ENCODE peak calls at places on chromosomes 12 and 14, in ten cellular contexts. B is GM12878, J is WTC11, Z is astrocyte of the cerebellum, L is GM13976, Y is stomach, R is body of pancreas, S is lung, H is GM06990, D is left lung. G is an unnamed sample.

GRCh38 chr14:29930283-29930682 is 2.6 kb upstream of the PRKD1 start:
- DNase-seq in B (no peak), J (no peak), Z (no peak), L (no peak), Y (no peak), R (no peak), S (no peak), H (no peak), D (no peak), G (no peak)

GRCh38 chr14:24051789-24052655 is at the start of gene CARMIL3:
- DNase-seq in B (no peak), J (peak), Z (no peak), L (peak), Y (peak), R (peak), S (peak), H (peak), D (peak), G (peak)

GRCh38 chr14:50920482-50921225 is 23.6 kb downstream of the PYGL start:
- DNase-seq in B (no peak), J (no peak), Z (peak), L (no peak), Y (no peak), R (no peak), S (no peak), H (no peak), D (no peak), G (no peak)

GRCh38 chr12:42759622-42760273 is 170.2 kb upstream of the PRICKLE1 start:
- DNase-seq in B (no peak), J (no peak), Z (peak), L (no peak), Y (peak), R (peak), S (peak), H (no peak), D (peak), G (no peak)

GRCh38 chr14:82422186-82422585 is 888.5 kb upstream of the SEL1L start:
- DNase-seq in B (no peak), J (no peak), Z (no peak), L (no peak), Y (no peak), R (no peak), S (no peak), H (no peak), D (no peak), G (no peak)

GRCh38 chr12:105445261-105446015 is 114.9 kb downstream of the C12orf75 start:
- DNase-seq in B (no peak), J (no peak), Z (no peak), L (no peak), Y (no peak), R (no peak), S (no peak), H (no peak), D (no peak), G (no peak)

GRCh38 chr14:105465209-105466031 is 9.2 kb upstream of the CRIP2 start:
- DNase-seq in B (no peak), J (peak), Z (no peak), L (no peak), Y (no peak), R (no peak), S (peak), H (no peak), D (peak), G (no peak)

GRCh38 chr14:28494196-28494595 is 272.4 kb upstream of the FOXG1 start:
- DNase-seq in B (no peak), J (no peak), Z (no peak), L (no peak), Y (no peak), R (no peak), S (no peak), H (no peak), D (no peak), G (no peak)

GRCh38 chr12:54068423-54069070 is 14.9 kb downstream of the HOXC4 start:
- DNase-seq in B (no peak), J (no peak), Z (no peak), L (no peak), Y (no peak), R (no peak), S (no peak), H (no peak), D (no peak), G (no peak)

DNA sequence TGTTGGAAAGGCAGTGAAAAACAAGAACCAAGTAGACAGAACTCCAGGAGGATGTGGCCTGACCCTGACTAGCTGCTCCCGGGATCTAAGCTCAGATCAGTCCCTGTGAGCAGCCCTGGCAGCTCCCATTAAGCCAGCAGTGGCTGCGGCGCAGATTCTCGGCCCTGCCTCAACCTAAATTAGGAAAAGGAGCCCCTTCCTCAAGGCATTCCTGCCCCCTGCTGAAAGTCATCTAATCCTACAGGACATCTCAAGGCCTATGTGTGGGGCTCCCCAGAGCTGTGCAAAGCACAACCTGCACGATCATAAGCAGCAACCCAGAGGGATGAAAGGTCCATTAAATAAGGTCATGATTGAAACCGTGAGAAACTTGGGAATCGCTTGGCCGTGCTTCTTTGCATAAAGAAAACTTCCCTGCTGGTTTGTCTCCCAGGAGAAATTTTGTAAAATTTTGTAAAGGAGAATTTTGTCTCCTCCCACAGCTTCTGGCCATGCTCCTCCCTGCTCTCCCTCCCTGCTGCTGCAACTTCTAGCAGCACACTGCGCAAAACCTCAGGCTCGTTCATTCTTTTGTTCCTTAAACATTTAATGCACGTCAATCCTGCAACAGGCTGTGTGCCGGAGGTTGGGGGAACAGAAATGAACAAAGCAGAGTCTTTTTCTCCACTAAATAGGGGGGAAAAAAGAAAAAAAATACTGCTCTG is 96.6 kb upstream of the SLC35F4 start:
- DNase-seq in B (no peak), J (peak), Z (no peak), L (no peak), Y (no peak), R (no peak), S (no peak), H (no peak), D (no peak), G (no peak)
- TF ChIP-seq CTCF in B (no peak), J (no peak), Z (no peak), L (no peak), Y (no peak), R (no peak), S (no peak), H (no peak), D (no peak), G (no peak)

DNA sequence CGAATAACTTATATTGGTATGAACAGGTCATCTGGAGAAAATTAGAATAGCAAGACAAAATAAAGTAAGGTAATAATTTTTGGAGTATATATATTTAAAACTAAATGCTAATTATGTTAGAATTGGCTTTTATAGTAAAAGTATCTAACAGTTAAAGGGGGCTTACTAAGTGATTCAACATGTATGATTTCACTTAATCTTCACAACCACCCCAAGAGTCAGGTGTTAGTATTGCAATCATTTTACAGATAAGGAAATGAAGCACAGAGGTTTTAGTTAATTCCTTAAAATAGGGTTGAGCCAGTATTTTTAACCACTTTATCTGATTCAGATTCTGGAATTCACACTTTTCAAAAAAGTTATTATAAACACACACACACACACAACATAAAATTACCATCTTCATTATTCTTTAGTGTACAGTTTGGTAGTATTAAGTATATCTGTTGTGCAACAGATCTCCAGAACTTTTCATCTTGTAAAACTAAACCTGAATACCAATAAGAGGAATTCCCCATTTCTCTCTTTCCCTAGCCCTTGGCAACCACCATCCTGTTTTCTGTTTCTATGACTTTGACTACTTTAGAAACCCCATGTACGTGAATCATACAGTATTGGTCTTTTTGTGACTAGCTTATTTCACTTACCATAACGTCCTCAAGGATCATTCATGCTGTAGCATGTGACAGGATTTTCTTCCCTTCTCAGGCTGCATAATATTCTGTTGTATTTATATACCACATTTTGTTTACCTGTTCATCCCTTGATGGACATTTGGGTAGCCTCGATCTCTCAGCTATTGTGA is 12.5 kb downstream of the A2M start:
- DNase-seq in B (no peak), J (no peak), Z (no peak), L (no peak), Y (no peak), R (no peak), S (no peak), H (no peak), D (no peak), G (no peak)
- TF ChIP-seq CTCF in B (no peak), J (no peak), Z (no peak), L (no peak), Y (no peak), R (no peak), S (no peak), H (no peak), D (no peak), G (no peak)

GRCh38 chr12:92928962-92929915 is at the start of gene EEA1:
- DNase-seq in B (peak), J (peak), Z (peak), L (peak), Y (peak), R (peak), S (peak), H (peak), D (peak), G (peak)
- TF ChIP-seq CTCF in B (peak), J (no peak), Z (no peak), L (peak), Y (no peak), R (peak), S (no peak), H (no peak), D (peak), G (no peak)

DNA sequence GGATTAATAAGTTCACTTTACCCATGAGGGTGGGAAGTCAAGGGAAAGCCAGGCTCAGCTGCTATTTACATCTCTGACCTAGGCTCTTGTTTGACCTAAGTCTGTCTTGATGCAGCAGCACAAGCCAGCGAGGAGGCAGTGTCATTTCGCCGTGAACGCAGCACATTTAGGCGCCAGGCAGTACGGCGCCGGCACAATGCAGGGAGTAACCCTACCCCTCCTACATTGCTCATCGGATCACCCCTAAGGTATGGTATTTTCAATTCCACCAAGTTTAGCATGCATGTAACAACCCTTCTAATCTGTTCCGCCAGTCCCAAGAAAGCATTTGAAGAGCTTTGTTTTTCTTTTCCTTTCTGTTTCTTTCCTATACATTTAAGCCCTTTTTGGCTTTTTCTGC is 81.2 kb downstream of the PCNX1 start:
- DNase-seq in B (no peak), J (no peak), Z (no peak), L (no peak), Y (no peak), R (no peak), S (no peak), H (no peak), D (no peak), G (no peak)
- TF ChIP-seq CTCF in B (no peak), J (no peak), Z (no peak), L (no peak), Y (no peak), R (no peak), S (no peak), H (no peak), D (no peak), G (no peak)

GRCh38 chr14:59631237-59631636 is 54.6 kb upstream of the CCDC175 start:
- DNase-seq in B (no peak), J (peak), Z (no peak), L (peak), Y (no peak), R (no peak), S (no peak), H (no peak), D (no peak), G (no peak)
- TF ChIP-seq CTCF in B (peak), J (peak), Z (peak), L (no peak), Y (no peak), R (no peak), S (no peak), H (peak), D (no peak), G (peak)

DNA sequence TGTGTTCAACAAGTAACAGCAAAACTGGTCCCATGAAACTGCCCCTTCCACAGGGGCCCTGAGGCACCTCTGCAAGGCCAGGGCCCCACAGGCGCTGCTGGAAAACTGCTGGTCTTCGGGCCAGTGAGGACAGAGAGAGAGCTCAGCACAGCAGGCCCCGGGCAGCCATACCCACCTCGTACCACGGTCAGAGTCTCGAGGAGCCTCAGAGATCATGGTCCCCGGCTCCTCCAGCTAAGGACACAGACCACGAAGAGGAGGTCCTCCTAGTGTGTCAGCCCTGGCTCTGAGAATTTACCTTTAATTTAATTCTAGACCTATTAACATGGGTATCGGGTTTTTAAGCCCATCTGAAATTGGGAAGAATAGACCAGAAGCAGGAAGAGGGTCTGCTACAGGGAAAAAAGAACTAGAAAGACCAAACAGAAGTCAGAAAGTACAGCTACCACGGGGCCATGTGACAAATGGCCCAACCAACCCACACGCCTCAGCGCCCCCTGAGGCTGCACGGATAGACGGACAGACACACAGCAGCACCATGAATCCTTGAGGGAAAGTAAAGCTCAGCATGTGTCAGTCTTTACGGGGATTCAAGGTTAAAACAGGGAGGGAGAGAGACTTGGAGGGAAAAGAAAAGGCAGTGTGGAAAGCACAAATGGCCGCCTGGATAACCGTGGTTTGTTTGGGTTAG is 22.9 kb downstream of the ANKRD9 start:
- DNase-seq in B (no peak), J (no peak), Z (no peak), L (no peak), Y (no peak), R (no peak), S (no peak), H (no peak), D (no peak), G (no peak)
- TF ChIP-seq CTCF in B (no peak), J (no peak), Z (no peak), L (no peak), Y (no peak), R (no peak), S (no peak), H (no peak), D (no peak), G (no peak)

DNA sequence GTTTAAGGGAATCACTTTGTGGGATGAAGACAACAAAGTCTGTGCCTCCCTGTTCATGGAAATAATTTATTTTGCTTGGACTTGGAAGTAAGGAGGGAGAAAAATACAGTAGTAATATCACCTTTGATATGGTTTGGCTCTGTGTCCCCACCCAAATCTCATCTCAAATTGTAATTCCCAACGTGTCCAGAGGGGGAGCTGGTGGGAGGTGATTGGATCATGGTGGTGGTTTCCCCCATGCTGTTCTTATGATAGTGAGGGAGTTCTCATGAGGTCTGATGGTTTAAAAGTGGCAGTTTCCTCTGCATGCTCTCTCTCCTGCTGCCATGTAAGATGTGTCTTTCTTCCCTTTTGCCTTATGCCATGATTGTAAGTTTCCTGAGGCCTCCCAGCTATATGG is 460.7 kb downstream of the NOVA1 start:
- DNase-seq in B (no peak), J (peak), Z (no peak), L (no peak), Y (no peak), R (no peak), S (no peak), H (no peak), D (no peak), G (no peak)
- TF ChIP-seq CTCF in B (no peak), J (peak), Z (peak), L (no peak), Y (no peak), R (no peak), S (no peak), H (no peak), D (no peak), G (peak)

G was measured in BE2C.